ENCODE peak calls at places on chromosome 12, in seven cellular contexts. S is right atrium auricular region; D is neural progenitor cell; A is HL-60; Y is brain microvascular endothelial cell; T is CD8-positive, alpha-beta T cell; P is SJSA1. E is an unnamed sample.

GRCh38 chr12:45543887-45544286 is 185.6 kb upstream of the ARID2 start:
- DNase-seq in T (peak; percentile 24), S (no peak), P (no peak), Y (peak; percentile 73), A (peak; percentile 77), D (peak; percentile 79), E (peak; percentile 56)

GRCh38 chr12:79366374-79366773 is 324.4 kb downstream of the PAWR start:
- DNase-seq in S (no peak), T (no peak), Y (no peak), P (no peak), A (no peak), D (peak; percentile 20), E (no peak)

GRCh38 chr12:122023339-122024131 is 1.9 kb downstream of the BCL7A start:
- DNase-seq in P (no peak), D (peak; percentile 59), A (peak; percentile 35), Y (peak; percentile 35), T (no peak), S (peak; percentile 76), E (peak; percentile 34)

GRCh38 chr12:103801709-103802585 is 39.1 kb downstream of the NT5DC3 start:
- DNase-seq in D (no peak), P (no peak), Y (peak; percentile 43), A (peak; percentile 29), T (no peak), S (no peak), E (no peak)

GRCh38 chr12:5185435-5186069 is 141.9 kb downstream of the KCNA5 start:
- DNase-seq in A (no peak), Y (no peak), T (no peak), P (no peak), D (no peak), S (no peak), E (no peak)

GRCh38 chr12:109822416-109822815 is 10.8 kb downstream of the TRPV4 start:
- DNase-seq in S (no peak), Y (no peak), P (no peak), T (no peak), D (no peak), A (no peak), E (no peak)

GRCh38 chr12:120529641-120530314 is 820 bp upstream of the COQ5 start:
- DNase-seq in P (no peak), T (no peak), Y (peak; percentile 32), A (peak; percentile 43), D (peak; percentile 48), S (no peak), E (no peak)

GRCh38 chr12:82912406-82912805 is 225.7 kb downstream of the TMTC2 start:
- DNase-seq in D (no peak), T (no peak), S (no peak), Y (no peak), P (no peak), A (peak; percentile 59), E (peak; percentile 13)

GRCh38 chr12:115491851-115492250 is 785.6 kb downstream of the MED13L start:
- DNase-seq in S (no peak), Y (no peak), P (no peak), A (no peak), T (no peak), D (no peak), E (no peak)

GRCh38 chr12:99722690-99723486 is 75.3 kb downstream of the GARIN6 start:
- DNase-seq in D (peak; percentile 65), S (no peak), A (no peak), T (no peak), P (peak; percentile 95), Y (no peak), E (no peak)
- H3K4me3 ChIP-seq in D (no peak overlapping the region), S (no peak overlapping the region), A (no peak overlapping the region), T (no peak overlapping the region), P (no peak overlapping the region), Y (no peak overlapping the region), E (no peak overlapping the region)

DNA sequence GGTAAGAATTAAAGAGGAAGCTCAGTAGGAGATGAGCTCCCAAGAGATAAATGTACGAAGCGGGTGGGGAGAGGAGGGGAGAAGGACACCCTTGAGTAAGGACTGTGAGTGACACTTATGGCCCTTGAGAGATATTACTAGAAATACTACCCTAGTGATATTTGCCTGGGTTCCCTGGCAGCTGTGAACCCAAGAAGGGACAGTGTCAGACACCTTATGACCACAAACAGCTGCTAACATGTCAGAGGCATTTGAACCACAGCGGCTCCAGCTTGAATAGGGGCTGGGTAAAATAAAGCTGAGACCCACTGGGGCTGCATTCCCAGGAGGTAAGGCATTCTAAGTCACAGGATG is 19.6 kb upstream of the SLC6A12 start:
- DNase-seq in A (no peak), S (no peak), D (no peak), P (no peak), Y (no peak), T (no peak), E (no peak)
- H3K4me3 ChIP-seq in A (no peak overlapping the region), S (no peak overlapping the region), D (no peak overlapping the region), P (no peak overlapping the region), Y (no peak overlapping the region), T (no peak overlapping the region), E (no peak overlapping the region)

GRCh38 chr12:130162771-130163460 is 652 bp downstream of the FZD10 start:
- DNase-seq in D (no peak), A (no peak), P (no peak), Y (no peak), T (no peak), S (no peak), E (no peak)
- H3K4me3 ChIP-seq in D (peak overlapping the region; percentile 58), A (no peak overlapping the region), P (no peak overlapping the region), Y (no peak overlapping the region), T (no peak overlapping the region), S (peak overlapping the region; percentile 46), E (peak overlapping the region; percentile 33)

GRCh38 chr12:75481774-75482173 is 1.2 kb downstream of the GLIPR1 start:
- DNase-seq in P (no peak), A (peak; percentile 58), D (no peak), Y (peak; percentile 43), T (no peak), S (no peak), E (peak; percentile 54)
- H3K4me3 ChIP-seq in P (peak overlapping the region; percentile 44), A (peak overlapping the region; percentile 47), D (no peak overlapping the region), Y (peak overlapping the region; percentile 70), T (peak overlapping the region; percentile 51), S (peak overlapping the region; percentile 38), E (peak overlapping the region; percentile 46)

E was measured in skeletal muscle cell.